ENCODE peak calls at places on chromosome 9, in nine cellular contexts. B is cardiac muscle cell, Q is neural crest cell, X is GM10248, F is activated B cell treated with CpG ODN at 0.5 μM for 24 hours, S is A549, O is dorsolateral prefrontal cortex, R is glutamatergic neuron, T is heart right ventricle. H is an unnamed sample.

GRCh38 chr9:100013573-100013972 is 85.2 kb downstream of the ERP44 start:
- DNase-seq in B (no peak), Q (no peak), X (no peak), F (no peak), S (no peak), O (no peak), R (no peak), T (no peak), H (no peak)

GRCh38 chr9:137458194-137459146 is 664 bp downstream of the NSMF start:
- DNase-seq in B (no peak), Q (no peak), X (no peak), F (no peak), S (no peak), O (peak), R (peak), T (no peak), H (peak)

GRCh38 chr9:21294325-21294724 is 10.8 kb downstream of the IFNA5 start:
- DNase-seq in B (no peak), Q (no peak), X (no peak), F (no peak), S (peak), O (no peak), R (no peak), T (no peak), H (no peak)

GRCh38 chr9:120818595-120818994 is 24.1 kb downstream of the PSMD5 start:
- DNase-seq in B (no peak), Q (no peak), X (no peak), F (no peak), S (no peak), O (no peak), R (no peak), T (no peak), H (no peak)

GRCh38 chr9:128104171-128104618 is 23.3 kb downstream of the PTGES2 start:
- DNase-seq in B (no peak), Q (no peak), X (no peak), F (no peak), S (no peak), O (no peak), R (no peak), T (no peak), H (no peak)

GRCh38 chr9:35195683-35196082 is 33.9 kb downstream of the UNC13B start:
- DNase-seq in B (no peak), Q (no peak), X (no peak), F (no peak), S (no peak), O (no peak), R (no peak), T (no peak), H (no peak)

GRCh38 chr9:91186311-91187101 is 175.2 kb downstream of the AUH start:
- DNase-seq in B (no peak), Q (no peak), X (no peak), F (no peak), S (no peak), O (no peak), R (no peak), T (no peak), H (no peak)

GRCh38 chr9:36328798-36329411 is 70.7 kb upstream of the GNE start:
- DNase-seq in B (peak), Q (peak), X (peak), F (no peak), S (peak), O (no peak), R (no peak), T (no peak), H (no peak)

GRCh38 chr9:96655198-96655851 is at the start of gene PRXL2C:
- DNase-seq in B (peak), Q (no peak), X (peak), F (peak), S (peak), O (peak), R (peak), T (peak), H (peak)

GRCh38 chr9:101387871-101388506 is 3.2 kb upstream of the BAAT start:
- DNase-seq in B (peak), Q (no peak), X (no peak), F (no peak), S (no peak), O (no peak), R (no peak), T (no peak), H (no peak)

GRCh38 chr9:123866497-123866896 is 63.4 kb downstream of the DENND1A start:
- DNase-seq in B (peak), Q (no peak), X (no peak), F (no peak), S (no peak), O (no peak), R (no peak), T (no peak), H (no peak)

GRCh38 chr9:70257991-70258691 is 637 bp upstream of the SMC5 start:
- DNase-seq in B (peak), Q (peak), X (no peak), F (no peak), S (no peak), O (no peak), R (no peak), T (no peak), H (no peak)

GRCh38 chr9:136093331-136093986 is 1.6 kb downstream of the NACC2 start:
- DNase-seq in B (no peak), Q (no peak), X (no peak), F (no peak), S (peak), O (no peak), R (no peak), T (peak), H (no peak)

GRCh38 chr9:136095495-136096058 is 488 bp upstream of the NACC2 start:
- DNase-seq in B (peak), Q (no peak), X (no peak), F (no peak), S (no peak), O (no peak), R (no peak), T (peak), H (no peak)

GRCh38 chr9:136092741-136093140 is 2.3 kb downstream of the NACC2 start:
- DNase-seq in B (no peak), Q (no peak), X (no peak), F (no peak), S (no peak), O (no peak), R (no peak), T (peak), H (no peak)

GRCh38 chr9:136095028-136095494 is at the start of gene NACC2:
- DNase-seq in B (peak), Q (no peak), X (no peak), F (no peak), S (no peak), O (no peak), R (no peak), T (peak), H (peak)

DNA sequence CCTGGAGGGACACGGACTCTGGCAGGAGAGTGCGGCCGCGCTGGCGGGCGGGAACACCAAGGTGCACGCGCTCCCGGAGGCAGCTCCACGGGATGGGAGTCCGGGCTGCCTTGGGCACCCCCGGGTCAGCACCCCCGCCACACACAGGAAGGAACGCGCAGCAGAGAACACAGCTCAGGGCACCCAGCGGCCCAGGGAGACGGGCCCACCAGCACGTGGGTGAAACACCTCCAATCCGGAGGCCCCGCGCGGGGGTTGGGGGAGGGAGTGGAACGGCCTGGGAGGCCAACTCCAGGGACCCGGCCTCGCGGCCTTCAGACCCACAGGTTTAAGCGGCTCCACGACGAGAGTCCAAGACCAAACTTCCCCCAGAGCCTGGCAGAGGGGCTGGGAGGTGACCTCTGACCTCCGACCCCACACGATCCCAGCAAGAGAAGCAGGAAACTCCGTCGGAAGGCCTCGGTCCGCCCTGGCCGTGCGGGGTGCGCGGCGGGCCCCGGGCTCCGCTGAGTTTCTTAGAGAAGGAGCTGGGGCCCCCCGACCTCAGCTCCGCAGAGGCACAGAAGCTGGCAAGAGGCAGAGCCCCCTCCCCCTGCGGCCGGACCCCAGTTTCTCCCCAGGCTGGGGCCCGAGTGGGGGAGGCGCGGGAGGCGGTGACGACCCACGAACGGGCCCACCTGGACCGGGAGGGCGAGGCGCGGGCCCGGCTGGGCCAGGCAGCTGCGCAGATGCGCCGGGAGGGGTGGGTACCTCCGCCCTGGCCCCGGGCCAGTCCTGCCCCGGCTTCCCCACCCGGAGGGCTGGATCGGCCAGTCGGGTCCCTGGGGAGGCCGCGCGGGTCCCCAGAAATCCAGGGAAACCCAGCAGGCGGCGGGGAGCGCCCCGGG is 851 bp downstream of the NACC2 start:
- DNase-seq in B (peak), Q (no peak), X (no peak), F (no peak), S (peak), O (no peak), R (no peak), T (peak), H (peak)
- TF ChIP-seq CTCF in B (no peak), Q (no peak), X (no peak), F (no peak), S (no peak), O (no peak), R (no peak), T (no peak), H (no peak)

DNA sequence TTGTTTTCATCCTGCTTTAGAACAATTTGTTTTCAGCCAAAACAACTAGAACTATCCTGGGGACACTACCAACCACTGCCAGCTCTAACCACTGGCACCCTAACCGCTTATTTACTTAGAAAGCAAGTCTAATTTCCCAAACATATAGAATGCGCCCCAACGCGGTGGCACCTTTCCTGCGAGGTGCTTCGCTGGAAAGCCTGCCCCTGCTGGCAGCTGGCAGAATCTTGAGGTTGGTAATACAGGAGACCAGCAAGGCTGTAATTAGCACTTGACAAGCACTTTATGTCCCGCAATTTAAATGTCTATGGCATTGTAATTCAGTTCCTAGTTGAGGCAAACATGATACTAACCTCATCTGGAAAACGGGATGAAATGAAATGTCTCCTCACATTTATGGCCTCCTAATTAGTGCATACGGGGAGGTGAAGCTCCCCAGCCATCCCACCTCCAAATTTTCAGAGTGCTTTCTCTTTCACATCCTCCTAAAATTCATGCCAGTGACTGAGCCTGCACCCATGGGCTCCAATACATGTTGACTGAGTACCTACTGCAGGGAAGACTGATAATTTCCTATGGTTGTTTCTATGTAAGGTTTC is 30.4 kb downstream of the GABBR2 start:
- DNase-seq in B (peak), Q (no peak), X (no peak), F (no peak), S (peak), O (no peak), R (peak), T (no peak), H (no peak)
- TF ChIP-seq CTCF in B (peak), Q (peak), X (peak), F (no peak), S (peak), O (no peak), R (peak), T (no peak), H (peak)

DNA sequence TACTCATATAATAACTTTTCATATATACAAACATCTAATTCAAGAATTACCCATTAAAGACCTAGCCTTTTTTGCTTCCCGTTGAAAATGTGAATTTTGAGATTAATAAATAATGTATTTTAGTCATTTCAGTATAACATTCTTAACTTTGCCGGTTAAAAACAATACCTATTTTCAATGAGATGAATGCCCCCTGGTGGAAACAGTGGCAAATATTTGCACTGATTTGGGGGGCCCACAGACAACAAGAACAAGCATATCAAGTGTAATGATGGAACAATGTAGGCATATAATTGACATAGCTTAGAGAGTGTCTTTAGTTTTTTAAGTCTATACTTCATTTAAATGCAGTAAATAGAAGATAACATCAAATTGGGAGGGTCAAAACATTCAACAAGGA is 111.9 kb downstream of the NTRK2 start:
- DNase-seq in B (peak), Q (no peak), X (peak), F (no peak), S (no peak), O (no peak), R (no peak), T (no peak), H (no peak)
- TF ChIP-seq CTCF in B (peak), Q (peak), X (peak), F (no peak), S (peak), O (peak), R (peak), T (peak), H (no peak)

GRCh38 chr9:88990721-88991065 is 575 bp upstream of the S1PR3 start:
- DNase-seq in B (no peak), Q (no peak), X (no peak), F (no peak), S (peak), O (no peak), R (peak), T (peak), H (no peak)
- TF ChIP-seq CTCF in B (no peak), Q (no peak), X (no peak), F (no peak), S (no peak), O (no peak), R (no peak), T (no peak), H (no peak)

DNA sequence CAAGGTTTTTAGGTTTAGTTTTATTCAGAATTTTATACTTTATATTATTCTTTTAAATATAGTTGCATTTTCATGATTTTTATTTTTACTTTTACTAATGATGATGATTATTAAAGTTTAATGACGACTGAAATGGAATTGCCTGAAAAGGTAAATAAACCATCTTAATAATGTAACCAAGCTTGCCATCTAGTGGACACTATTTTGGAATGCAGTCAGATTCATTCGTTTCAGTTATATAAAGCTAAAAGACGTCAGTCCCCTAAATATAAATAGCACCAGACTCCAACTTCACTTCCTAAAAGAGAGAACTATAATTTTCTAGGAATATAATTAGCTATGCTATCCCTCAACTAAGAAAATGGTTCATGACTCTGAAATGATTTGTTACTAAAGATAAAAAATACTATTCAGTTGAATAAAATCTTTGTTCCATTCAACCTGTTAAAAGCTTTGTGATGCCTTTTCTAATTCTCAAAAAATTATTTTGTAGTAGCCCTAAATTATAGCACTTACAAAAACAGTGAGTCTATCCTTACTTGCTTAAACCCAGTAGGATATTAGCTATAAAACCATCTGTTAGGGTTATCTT is 19.9 kb downstream of the ABITRAM start:
- DNase-seq in B (peak), Q (no peak), X (peak), F (no peak), S (peak), O (no peak), R (no peak), T (no peak), H (no peak)
- TF ChIP-seq CTCF in B (peak), Q (peak), X (peak), F (peak), S (peak), O (peak), R (peak), T (peak), H (peak)

GRCh38 chr9:87950765-87951488 is 23.4 kb downstream of the CDK20 start:
- DNase-seq in B (peak), Q (no peak), X (peak), F (no peak), S (peak), O (no peak), R (peak), T (no peak), H (no peak)
- TF ChIP-seq CTCF in B (peak), Q (peak), X (peak), F (no peak), S (peak), O (peak), R (peak), T (peak), H (peak)

DNA sequence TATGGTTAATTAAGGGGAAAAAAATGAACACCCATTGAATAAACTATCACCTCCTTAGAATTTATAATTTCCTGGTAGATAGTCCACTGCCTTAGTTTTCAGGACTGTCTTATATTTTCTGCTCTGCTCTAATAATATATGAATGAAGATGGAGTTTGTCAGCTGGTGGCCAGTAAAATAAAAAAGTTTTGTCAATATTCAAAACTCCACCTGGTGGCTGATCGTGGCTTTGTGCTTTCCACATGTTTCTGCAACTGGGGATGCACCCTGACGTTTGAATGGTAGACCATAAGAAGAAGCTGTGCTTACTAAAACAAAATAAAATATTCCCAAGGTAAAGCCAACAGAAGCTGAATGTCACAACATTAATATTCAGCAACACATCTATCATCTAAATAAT is 286.6 kb upstream of the IZUMO3 start:
- DNase-seq in B (no peak), Q (peak), X (no peak), F (no peak), S (no peak), O (no peak), R (peak), T (no peak), H (no peak)
- TF ChIP-seq CTCF in B (no peak), Q (peak), X (no peak), F (no peak), S (no peak), O (no peak), R (peak), T (no peak), H (no peak)